ENCODE peak calls at places on chromosomes 2 and 18, in four cellular contexts. One of them, this sample, is unnamed.

GRCh38 chr2:237913193-237913917 is 53.5 kb upstream of the UBE2F start:
- DNase-seq in HL-60: no peak
- DNase-seq in HCT116: no peak
- DNase-seq in epithelial cell of proximal tubule: no peak
- DNase-seq in this sample: no peak

GRCh38 chr18:48947102-48947501 is 3.7 kb downstream of the SMAD7 start:
- DNase-seq in HL-60: no peak
- DNase-seq in HCT116: no peak
- DNase-seq in epithelial cell of proximal tubule: no peak
- DNase-seq in this sample: no peak

GRCh38 chr2:5722236-5722635 is 30.1 kb downstream of the SOX11 start:
- DNase-seq in HL-60: no peak
- DNase-seq in HCT116: no peak
- DNase-seq in epithelial cell of proximal tubule: no peak
- DNase-seq in this sample: no peak

GRCh38 chr2:21005111-21005699 is 38.7 kb downstream of the APOB start:
- DNase-seq in HL-60: no peak
- DNase-seq in HCT116: no peak
- DNase-seq in epithelial cell of proximal tubule: no peak
- DNase-seq in this sample: no peak

GRCh38 chr2:25314514-25315315 is 27.0 kb downstream of the DNMT3A start:
- DNase-seq in HL-60: peak; percentile 62
- DNase-seq in HCT116: no peak
- DNase-seq in epithelial cell of proximal tubule: no peak
- DNase-seq in this sample: no peak

GRCh38 chr2:26704441-26704977 is 12.0 kb downstream of the KCNK3 start:
- DNase-seq in HL-60: no peak
- DNase-seq in HCT116: no peak
- DNase-seq in epithelial cell of proximal tubule: no peak
- DNase-seq in this sample: peak; percentile 46

GRCh38 chr2:30417253-30417652 is 29.8 kb upstream of the LCLAT1 start:
- DNase-seq in HL-60: peak; percentile 33
- DNase-seq in HCT116: no peak
- DNase-seq in epithelial cell of proximal tubule: no peak
- DNase-seq in this sample: no peak

GRCh38 chr2:134386321-134386720 is 132.4 kb downstream of the MGAT5 start:
- DNase-seq in HL-60: no peak
- DNase-seq in HCT116: no peak
- DNase-seq in epithelial cell of proximal tubule: no peak
- DNase-seq in this sample: no peak

GRCh38 chr2:2328847-2329246 is 2.2 kb downstream of the MYT1L start:
- DNase-seq in HL-60: peak; percentile 29
- DNase-seq in HCT116: no peak
- DNase-seq in epithelial cell of proximal tubule: no peak
- DNase-seq in this sample: no peak

GRCh38 chr18:12038082-12038660 is 55.5 kb upstream of the ANKRD62 start:
- DNase-seq in HL-60: no peak
- DNase-seq in HCT116: no peak
- DNase-seq in epithelial cell of proximal tubule: no peak
- DNase-seq in this sample: no peak

GRCh38 chr2:238997137-238997390 is 149.2 kb downstream of the TWIST2 start:
- DNase-seq in HL-60: no peak
- DNase-seq in HCT116: no peak
- DNase-seq in epithelial cell of proximal tubule: no peak
- DNase-seq in this sample: no peak

GRCh38 chr2:199850250-199850717 is 708 bp downstream of the FTCDNL1 start:
- DNase-seq in HL-60: no peak
- DNase-seq in HCT116: no peak
- DNase-seq in epithelial cell of proximal tubule: no peak
- DNase-seq in this sample: no peak

GRCh38 chr2:222882484-222882928 is 21.7 kb downstream of the ACSL3 start:
- DNase-seq in HL-60: no peak
- DNase-seq in HCT116: no peak
- DNase-seq in epithelial cell of proximal tubule: no peak
- DNase-seq in this sample: peak; percentile 53

GRCh38 chr2:28664120-28664842 is 87.3 kb upstream of the PPP1CB start:
- DNase-seq in HL-60: no peak
- DNase-seq in HCT116: no peak
- DNase-seq in epithelial cell of proximal tubule: no peak
- DNase-seq in this sample: no peak

GRCh38 chr2:117771969-117772630 is 42.4 kb upstream of the DDX18 start:
- DNase-seq in HL-60: no peak
- DNase-seq in HCT116: peak; percentile 23
- DNase-seq in epithelial cell of proximal tubule: no peak
- DNase-seq in this sample: peak; percentile 49
- TF ChIP-seq CTCF in HL-60: no peak
- TF ChIP-seq CTCF in HCT116: peak; percentile 19
- TF ChIP-seq CTCF in epithelial cell of proximal tubule: peak; percentile 63
- TF ChIP-seq CTCF in this sample: peak; percentile 35

DNA sequence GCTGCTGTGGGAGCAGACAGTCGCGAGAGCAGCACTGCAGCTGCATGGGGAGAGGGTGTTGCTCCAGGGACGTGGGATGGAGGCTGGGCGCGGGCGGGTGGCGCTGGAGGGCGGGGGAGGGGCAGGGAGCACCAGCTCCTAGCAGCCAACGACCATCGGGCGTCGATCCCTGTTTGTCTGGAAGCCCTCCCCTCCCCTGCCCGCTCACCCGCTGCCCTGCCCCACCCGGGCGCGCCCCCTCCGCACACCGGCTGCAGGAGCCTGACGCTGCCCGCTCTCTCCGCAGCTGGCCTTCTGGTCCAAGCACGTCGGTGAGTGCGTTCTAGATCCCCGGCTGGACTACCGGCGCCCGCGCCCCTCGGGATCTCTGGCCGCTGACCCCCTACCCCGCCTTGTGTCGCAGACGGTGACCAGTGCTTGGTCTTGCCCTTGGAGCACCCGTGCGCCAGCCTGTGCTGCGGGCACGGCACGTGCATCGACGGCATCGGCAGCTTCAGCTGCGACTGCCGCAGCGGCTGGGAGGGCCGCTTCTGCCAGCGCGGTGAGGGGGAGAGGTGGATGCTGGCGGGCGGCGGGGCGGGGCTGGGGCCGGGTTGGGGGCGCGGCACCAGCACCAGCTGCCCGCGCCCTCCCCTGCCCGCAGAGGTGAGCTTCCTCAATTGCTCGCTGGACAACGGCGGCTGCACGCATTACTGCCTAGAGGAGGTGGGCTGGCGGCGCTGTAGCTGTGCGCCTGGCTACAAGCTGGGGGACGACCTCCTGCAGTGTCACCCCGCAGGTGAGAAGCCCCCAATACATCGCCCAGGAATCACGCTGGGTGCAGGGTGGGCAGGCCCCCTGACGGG is 4.6 kb downstream of the PROC start:
- DNase-seq in HL-60: peak; percentile 69
- DNase-seq in HCT116: no peak
- DNase-seq in epithelial cell of proximal tubule: no peak
- DNase-seq in this sample: no peak
- TF ChIP-seq CTCF in HL-60: no peak
- TF ChIP-seq CTCF in HCT116: no peak
- TF ChIP-seq CTCF in epithelial cell of proximal tubule: no peak
- TF ChIP-seq CTCF in this sample: no peak

DNA sequence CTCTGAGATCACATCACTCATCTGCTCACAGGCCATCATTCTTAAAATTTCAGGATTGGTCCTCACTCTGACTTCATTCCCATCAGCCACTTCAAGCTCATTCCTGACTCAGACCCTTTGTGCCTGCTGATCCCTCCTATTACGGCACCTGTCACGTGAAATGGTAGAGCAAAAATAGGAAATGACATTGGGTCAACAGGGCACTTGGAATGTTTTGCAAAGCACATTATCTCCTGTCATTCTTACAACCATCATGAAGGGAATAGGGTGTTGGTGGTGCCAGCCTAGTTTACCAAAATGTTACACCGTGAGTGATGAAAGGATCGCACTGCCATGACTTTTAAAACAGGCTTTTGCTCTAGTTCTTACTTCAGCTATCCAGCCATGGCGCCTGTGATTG is 61.1 kb downstream of the EIF5B start:
- DNase-seq in HL-60: no peak
- DNase-seq in HCT116: no peak
- DNase-seq in epithelial cell of proximal tubule: no peak
- DNase-seq in this sample: no peak
- TF ChIP-seq CTCF in HL-60: no peak
- TF ChIP-seq CTCF in HCT116: no peak
- TF ChIP-seq CTCF in epithelial cell of proximal tubule: no peak
- TF ChIP-seq CTCF in this sample: no peak

DNA sequence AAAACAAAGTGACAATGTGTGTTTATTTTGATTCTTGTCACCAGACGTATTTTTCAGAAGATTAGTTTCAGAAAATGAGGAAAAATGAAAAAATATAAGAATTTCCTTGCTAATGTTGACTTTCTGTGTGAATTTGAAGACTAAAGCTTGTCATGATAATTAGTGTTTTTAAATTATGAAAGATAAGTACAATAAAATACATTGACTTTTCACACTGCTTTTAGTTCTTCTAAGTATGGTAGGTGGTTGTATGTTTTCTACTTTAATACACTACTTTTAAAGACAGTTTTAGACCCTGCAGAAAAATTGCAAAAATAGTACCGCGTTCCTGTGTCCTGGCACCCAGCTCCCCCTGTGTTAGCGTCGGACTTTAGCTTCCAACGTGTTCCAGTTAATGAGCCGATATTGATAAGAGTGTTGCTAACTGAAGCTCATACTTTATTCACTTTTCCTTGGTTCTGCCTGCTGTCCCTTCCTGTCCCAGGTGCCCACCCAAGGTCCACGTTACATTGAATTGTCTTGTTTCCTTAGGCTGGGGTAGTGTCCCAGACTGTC is 695 bp downstream of the RBFA start:
- DNase-seq in HL-60: no peak
- DNase-seq in HCT116: no peak
- DNase-seq in epithelial cell of proximal tubule: no peak
- DNase-seq in this sample: peak; percentile 9
- TF ChIP-seq CTCF in HL-60: no peak
- TF ChIP-seq CTCF in HCT116: no peak
- TF ChIP-seq CTCF in epithelial cell of proximal tubule: no peak
- TF ChIP-seq CTCF in this sample: no peak

GRCh38 chr2:33215299-33215698 is 261.1 kb upstream of the RASGRP3 start:
- DNase-seq in HL-60: no peak
- DNase-seq in HCT116: no peak
- DNase-seq in epithelial cell of proximal tubule: no peak
- DNase-seq in this sample: peak; percentile 83
- TF ChIP-seq CTCF in HL-60: no peak
- TF ChIP-seq CTCF in HCT116: no peak
- TF ChIP-seq CTCF in epithelial cell of proximal tubule: no peak
- TF ChIP-seq CTCF in this sample: no peak

GRCh38 chr2:122927710-122928249 is 1097.3 kb upstream of the CNTNAP5 start:
- DNase-seq in HL-60: no peak
- DNase-seq in HCT116: no peak
- DNase-seq in epithelial cell of proximal tubule: no peak
- DNase-seq in this sample: no peak
- TF ChIP-seq CTCF in HL-60: no peak
- TF ChIP-seq CTCF in HCT116: no peak
- TF ChIP-seq CTCF in epithelial cell of proximal tubule: no peak
- TF ChIP-seq CTCF in this sample: no peak

This sample was measured in MCF 10A.